ENCODE peak calls at places on chromosomes 1 and 21, in six cellular contexts. J is AG10803, A is OCI-LY7, X is body of pancreas, U is HCT116, I is progenitor cell of endocrine pancreas. F is an unnamed sample.

GRCh38 chr1:111448482-111448917 is 556 bp downstream of the WDR77 start:
- DNase-seq in U (no peak), J (peak; percentile 4), A (peak; percentile 23), I (no peak), X (no peak), F (no peak)

GRCh38 chr1:216183427-216183826 is 239.8 kb downstream of the USH2A start:
- DNase-seq in X (no peak), I (no peak), U (no peak), J (peak; percentile 17), A (no peak), F (no peak)

GRCh38 chr21:44994581-44995171 is 54.8 kb downstream of the SLX9 start:
- DNase-seq in J (peak; percentile 52), X (no peak), A (no peak), I (no peak), U (no peak), F (no peak)

GRCh38 chr1:72281637-72282270 is 585 bp downstream of the NEGR1 start:
- DNase-seq in U (no peak), X (peak; percentile 10), J (no peak), A (no peak), I (no peak), F (no peak)

GRCh38 chr1:8962812-8963669 is 17.4 kb downstream of the CA6 start:
- DNase-seq in A (peak; percentile 85), X (peak; percentile 18), J (peak; percentile 42), U (peak; percentile 68), I (peak; percentile 18), F (no peak)

GRCh38 chr1:9990944-9991343 is 6.1 kb upstream of the RBP7 start:
- DNase-seq in X (no peak), U (no peak), I (no peak), J (no peak), A (no peak), F (no peak)

GRCh38 chr1:167630568-167631385 is 745 bp downstream of the RCSD1 start:
- DNase-seq in I (no peak), X (no peak), J (no peak), A (peak; percentile 42), U (no peak), F (no peak)

GRCh38 chr1:43270421-43271095 is 775 bp downstream of the TMEM125 start:
- DNase-seq in X (peak; percentile 92), I (peak; percentile 71), J (no peak), U (peak; percentile 65), A (peak; percentile 18), F (no peak)

GRCh38 chr1:1440262-1440772 is 4.8 kb downstream of the VWA1 start:
- DNase-seq in I (no peak), J (no peak), U (no peak), X (no peak), A (no peak), F (no peak)

GRCh38 chr1:7616953-7617352 is 154.1 kb upstream of the VAMP3 start:
- DNase-seq in U (no peak), I (no peak), A (no peak), X (no peak), J (no peak), F (no peak)

GRCh38 chr1:109497449-109498160 is 3.7 kb downstream of the CYB561D1 start:
- DNase-seq in J (no peak), I (no peak), X (no peak), U (no peak), A (no peak), F (no peak)

GRCh38 chr1:182181167-182181572 is 119.7 kb upstream of the ZNF648 start:
- DNase-seq in X (peak; percentile 41), U (peak; percentile 23), A (no peak), J (no peak), I (no peak), F (no peak)

GRCh38 chr1:41726899-41727748 is 191.6 kb downstream of the HIVEP3 start:
- DNase-seq in X (no peak), I (no peak), J (no peak), A (peak; percentile 83), U (no peak), F (no peak)

GRCh38 chr1:112410704-112411103 is 14.7 kb downstream of the CTTNBP2NL start:
- DNase-seq in X (no peak), U (no peak), J (no peak), I (no peak), A (no peak), F (no peak)

GRCh38 chr1:224619209-224619608 is 3.1 kb downstream of the CNIH3 start:
- DNase-seq in A (no peak), U (no peak), J (no peak), X (no peak), I (no peak), F (no peak)

GRCh38 chr21:15592271-15592860 is 137.4 kb upstream of the USP25 start:
- DNase-seq in J (peak; percentile 47), I (no peak), A (peak; percentile 51), X (no peak), U (peak; percentile 21), F (no peak)

GRCh38 chr1:46652321-46653100 is 15.7 kb downstream of the ATPAF1 start:
- DNase-seq in U (no peak), A (no peak), J (no peak), X (no peak), I (no peak), F (no peak)

GRCh38 chr1:100132566-100133477 is at the start of the genes SASS6 and TRMT13:
- DNase-seq in X (peak; percentile 96), U (peak; percentile 97), A (peak; percentile 97), J (peak; percentile 99), I (peak; percentile 84), F (peak; percentile 47)

GRCh38 chr1:207923561-207923960 is 12.6 kb upstream of the CD34 start:
- DNase-seq in A (no peak), X (no peak), I (no peak), J (no peak), U (no peak), F (no peak)

GRCh38 chr1:77282866-77283539 is 1.2 kb downstream of the AK5 start:
- DNase-seq in I (peak; percentile 12), X (no peak), J (no peak), U (no peak), A (no peak), F (no peak)

GRCh38 chr1:156987715-156988114 is 57.8 kb downstream of the ARHGEF11 start:
- DNase-seq in J (no peak), X (no peak), U (no peak), A (no peak), I (no peak), F (no peak)

GRCh38 chr21:46172863-46173528 is 11.3 kb downstream of the SPATC1L start:
- DNase-seq in J (no peak), A (no peak), U (no peak), X (no peak), I (no peak), F (no peak)

GRCh38 chr1:25246600-25247023 is 642 bp downstream of the RSRP1 start:
- DNase-seq in J (no peak), U (no peak), I (peak; percentile 24), X (peak; percentile 53), A (peak; percentile 38), F (no peak)
- TF ChIP-seq CTCF in J (no peak), U (no peak), I (no peak), X (no peak), A (peak; percentile 37), F (no peak)

GRCh38 chr1:62528015-62528414 is 69.3 kb upstream of the ANGPTL3 start:
- DNase-seq in J (no peak), I (no peak), X (no peak), U (no peak), A (no peak), F (no peak)

GRCh38 chr1:62529227-62529626 is 68.1 kb upstream of the ANGPTL3 start:
- DNase-seq in A (no peak), I (no peak), J (no peak), X (no peak), U (no peak), F (no peak)

DNA sequence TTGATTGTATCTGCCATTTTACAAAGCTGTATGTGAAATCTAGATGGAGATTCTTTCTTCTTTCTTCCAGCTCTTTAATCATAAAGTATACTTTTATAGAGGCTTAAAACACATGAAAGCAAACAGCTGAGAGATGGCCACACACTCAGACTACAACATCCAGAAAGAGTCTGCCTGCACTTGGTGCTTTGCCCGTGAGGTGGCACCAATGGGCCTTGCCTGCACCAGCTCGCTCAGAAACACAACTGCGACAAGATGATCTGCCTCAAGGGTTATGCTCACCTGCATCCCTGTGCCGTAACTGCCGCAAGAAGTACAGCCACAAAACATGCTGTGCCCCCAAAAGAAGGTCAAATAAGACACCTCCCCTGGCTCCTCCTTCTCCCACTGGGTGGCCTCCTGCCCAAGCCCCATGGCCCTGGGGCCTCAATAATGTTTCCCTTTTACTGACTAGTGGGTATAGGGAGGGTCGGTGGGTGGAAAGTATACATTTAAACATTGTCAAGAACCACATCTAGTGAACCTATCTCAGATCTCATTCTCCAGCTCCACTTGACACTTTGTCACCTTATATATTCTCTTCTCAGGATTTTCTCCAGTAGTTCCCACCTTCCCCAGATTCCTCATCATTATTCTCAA is 66.7 kb upstream of the ANGPTL3 start:
- DNase-seq in U (no peak), X (peak; percentile 61), A (peak; percentile 65), I (peak; percentile 31), J (peak; percentile 39), F (no peak)
- TF ChIP-seq CTCF in U (no peak), X (peak; percentile 65), A (peak; percentile 84), I (peak; percentile 67), J (peak; percentile 74), F (no peak)

GRCh38 chr1:5286244-5286643 is 631.8 kb downstream of the AJAP1 start:
- DNase-seq in J (no peak), U (no peak), I (no peak), A (peak; percentile 40), X (no peak), F (no peak)
- TF ChIP-seq CTCF in J (no peak), U (peak; percentile 32), I (no peak), A (peak; percentile 72), X (no peak), F (peak; percentile 52)

GRCh38 chr21:41570791-41571355 is 62.9 kb upstream of the TMPRSS2 start:
- DNase-seq in U (no peak), X (no peak), A (peak; percentile 27), J (no peak), I (no peak), F (no peak)

GRCh38 chr21:41578083-41578482 is 70.1 kb upstream of the TMPRSS2 start:
- DNase-seq in X (no peak), U (no peak), A (no peak), I (no peak), J (no peak), F (no peak)

GRCh38 chr21:41571938-41572510 is 64.1 kb upstream of the TMPRSS2 start:
- DNase-seq in I (no peak), A (peak; percentile 2), U (peak; percentile 15), J (no peak), X (no peak), F (no peak)

GRCh38 chr21:41576010-41576615 is 68.2 kb upstream of the TMPRSS2 start:
- DNase-seq in U (no peak), X (no peak), A (no peak), J (no peak), I (no peak), F (no peak)

DNA sequence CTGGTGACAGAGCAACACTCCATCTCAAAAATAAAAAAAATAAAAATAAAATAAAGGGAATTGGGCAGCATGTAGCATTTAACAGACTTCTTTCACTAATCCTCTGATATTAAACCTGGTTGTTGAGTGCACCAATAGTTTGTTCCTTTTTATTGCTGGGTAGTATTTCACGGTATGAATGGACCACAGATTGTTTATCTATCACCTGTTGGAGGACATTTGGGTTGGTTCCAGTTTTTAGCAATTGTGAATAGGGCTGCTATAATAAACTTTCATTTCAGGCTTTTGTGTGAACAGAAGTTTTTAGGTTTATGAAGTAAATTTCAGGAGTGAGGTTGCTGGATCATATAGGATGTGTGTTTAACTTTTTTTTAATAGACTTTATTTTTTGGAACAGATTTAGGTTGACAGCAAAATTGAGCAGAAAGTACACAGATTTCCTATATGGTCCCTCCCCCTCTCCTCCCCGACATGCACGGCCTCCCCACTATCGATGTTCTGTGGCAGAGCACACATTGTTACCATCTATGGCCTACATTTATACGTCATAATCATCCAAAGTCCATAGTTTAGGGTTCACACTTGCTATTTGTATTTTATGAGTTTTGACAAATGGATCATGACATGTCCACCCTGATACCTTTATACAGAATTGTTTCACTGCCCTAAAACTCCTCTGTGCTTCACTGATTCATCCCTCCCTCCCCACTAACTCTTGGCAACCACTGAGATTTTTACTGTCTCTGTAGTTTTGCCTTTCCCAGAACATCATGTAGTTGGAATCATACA is 66.1 kb upstream of the TMPRSS2 start:
- DNase-seq in X (no peak), A (no peak), J (no peak), I (no peak), U (no peak), F (no peak)
- TF ChIP-seq CTCF in X (no peak), A (no peak), J (no peak), I (no peak), U (no peak), F (no peak)

F was measured in D721Med.